ENCODE peak calls at places on chromosomes 6 and 20, in six cellular contexts. L, B, C, W, J and V are unnamed samples.
A peak's percentile ranks its signal among the peaks of the same experiment; 100 is the strongest.

GRCh38 chr20:45292343-45292742 is 14.3 kb upstream of the RBPJL start:
- DNase-seq in W (no peak), L (no peak), B (no peak), J (no peak), C (no peak), V (no peak)

GRCh38 chr6:113050010-113050893 is 703.1 kb downstream of the RFPL4B start:
- DNase-seq in C (no peak), B (no peak), J (no peak), L (no peak), W (no peak), V (peak; percentile 40)

GRCh38 chr20:39105551-39105950 is 143.4 kb downstream of the DHX35 start:
- DNase-seq in B (no peak), J (no peak), L (no peak), W (no peak), C (no peak), V (no peak)

GRCh38 chr6:53986165-53986720 is 125.0 kb upstream of the MLIP start:
- DNase-seq in C (peak; percentile 45), J (no peak), B (peak; percentile 49), W (no peak), L (peak; percentile 6), V (peak; percentile 79)

GRCh38 chr20:62999580-62999979 is 7.2 kb downstream of the BHLHE23 start:
- DNase-seq in C (no peak), L (no peak), J (no peak), W (no peak), B (no peak), V (no peak)

GRCh38 chr20:38426006-38426405 is 9.1 kb downstream of the SNHG17 start:
- DNase-seq in J (no peak), B (no peak), C (no peak), W (no peak), L (no peak), V (no peak)

GRCh38 chr6:102417368-102417767 is 1023.9 kb downstream of the GRIK2 start:
- DNase-seq in W (no peak), J (no peak), B (no peak), C (no peak), L (no peak), V (no peak)

GRCh38 chr20:34065260-34065659 is 46.8 kb downstream of the EIF2S2 start:
- DNase-seq in L (peak; percentile 48), C (peak; percentile 40), W (no peak), B (no peak), J (no peak), V (peak; percentile 60)

GRCh38 chr20:46559001-46559400 is 8.5 kb upstream of the OCSTAMP start:
- DNase-seq in C (no peak), B (no peak), W (no peak), L (no peak), J (no peak), V (no peak)

GRCh38 chr6:105993341-105993740 is 92.8 kb upstream of the PRDM1 start:
- DNase-seq in J (no peak), L (no peak), B (no peak), C (no peak), W (no peak), V (peak; percentile 40)

GRCh38 chr6:42429042-42429574 is 22.6 kb downstream of the TRERF1 start:
- DNase-seq in L (no peak), B (no peak), W (no peak), C (no peak), J (no peak), V (no peak)

GRCh38 chr20:8254911-8255582 is 123.0 kb downstream of the PLCB1 start:
- DNase-seq in B (no peak), C (no peak), W (no peak), J (no peak), L (no peak), V (no peak)

GRCh38 chr6:169981969-169982368 is 230.5 kb downstream of the ERMARD start:
- DNase-seq in W (no peak), B (no peak), J (no peak), L (no peak), C (no peak), V (no peak)

GRCh38 chr20:1813674-1814635 is 81.3 kb upstream of the SIRPA start:
- DNase-seq in W (no peak), L (no peak), J (no peak), B (no peak), C (no peak), V (no peak)

GRCh38 chr6:144449911-144450690 is 165.0 kb downstream of the UTRN start:
- DNase-seq in C (no peak), W (no peak), L (no peak), B (no peak), J (no peak), V (no peak)

DNA sequence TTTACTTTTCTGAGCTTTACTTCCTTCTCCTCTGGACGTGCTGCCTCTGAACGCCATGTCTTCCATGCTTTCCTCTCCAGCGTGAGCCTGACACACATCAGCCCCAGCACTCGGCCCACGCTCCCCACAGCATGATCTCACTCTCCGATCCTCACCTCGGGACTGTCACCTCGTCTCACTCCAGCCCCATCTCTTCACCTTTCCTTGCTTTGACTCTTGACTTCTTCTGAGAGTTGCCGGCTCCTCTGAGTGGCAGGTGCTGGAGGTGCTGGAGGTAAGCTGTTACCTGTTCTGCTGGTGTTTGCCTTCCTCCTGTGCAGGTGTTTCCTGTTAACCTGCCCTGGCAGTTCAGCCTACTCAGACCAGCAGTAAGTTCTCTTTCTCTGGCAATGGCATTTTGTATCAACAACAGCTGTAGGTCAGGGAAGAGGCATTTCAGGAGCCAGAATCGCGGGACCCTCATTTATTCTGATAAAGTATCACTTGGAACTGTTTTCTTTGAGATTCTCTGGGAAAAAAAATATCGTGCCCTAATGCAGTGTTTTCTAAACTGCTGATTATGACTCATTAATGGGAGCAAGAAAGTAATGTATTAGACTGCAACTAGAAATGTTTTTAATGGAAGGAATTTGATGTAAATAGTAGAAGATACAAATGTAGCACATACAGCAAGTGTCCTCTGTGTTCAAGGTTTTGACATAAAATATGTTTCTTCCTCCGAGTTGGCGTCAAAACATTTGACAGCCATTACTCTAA is 106.5 kb downstream of the ARID1B start:
- DNase-seq in C (peak; percentile 70), L (no peak), W (no peak), J (no peak), B (peak; percentile 61), V (no peak)
- H3K4me1 ChIP-seq in C (peaks cover 46% of the 10 kb centered on the region), L (peaks cover 23% of the 10 kb centered on the region), W (peaks cover 36% of the 10 kb centered on the region), J (peaks cover 69% of the 10 kb centered on the region), B (peaks cover 5% of the 10 kb centered on the region), V (peaks cover 21% of the 10 kb centered on the region)

DNA sequence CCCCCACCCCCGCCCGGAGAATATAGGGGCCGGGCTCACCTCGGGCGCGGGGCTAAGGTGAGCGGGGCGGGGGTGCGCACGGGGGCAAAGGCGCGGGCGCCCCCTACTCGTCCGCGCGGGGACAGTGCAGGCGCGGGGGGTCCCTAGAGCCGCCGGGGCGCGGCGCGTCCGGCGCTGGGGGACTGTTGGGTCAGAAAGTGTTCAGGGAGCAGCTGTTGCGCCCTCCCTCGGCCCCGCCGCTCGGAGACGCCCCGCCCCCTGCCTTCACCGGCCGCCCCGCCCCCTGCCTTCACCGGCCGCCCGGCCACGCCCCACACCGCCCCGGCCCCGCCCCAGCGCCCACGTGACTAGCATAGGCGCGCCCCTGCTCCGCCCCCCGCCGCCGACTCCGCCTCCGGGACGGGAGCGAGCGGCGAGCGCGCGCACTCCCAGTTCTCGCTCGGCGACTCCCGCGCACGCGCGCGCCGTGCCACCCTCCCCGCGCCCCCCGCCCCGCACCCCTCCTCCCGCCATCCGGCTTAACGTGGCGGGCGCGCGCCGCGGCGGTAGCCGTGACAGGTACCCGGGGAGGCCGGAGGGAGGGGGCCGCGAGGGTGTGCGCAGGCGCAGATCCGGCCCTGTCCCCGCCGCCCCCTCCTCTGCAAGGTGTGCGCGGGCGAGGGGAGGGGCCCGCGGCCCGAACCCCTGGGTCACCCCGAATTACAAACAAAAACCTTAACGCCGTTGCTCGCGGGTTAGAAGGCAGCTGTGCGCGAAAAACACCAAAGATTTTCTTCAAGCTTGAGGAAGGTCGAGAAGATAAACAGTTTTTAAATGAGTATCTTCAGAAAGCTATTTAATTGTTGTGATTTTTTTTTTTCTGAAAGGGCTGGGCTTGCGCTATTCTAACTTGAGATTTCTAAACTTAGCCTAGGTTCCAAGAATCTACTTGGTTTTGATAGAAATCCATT is 704 bp upstream of the ZNF217 start:
- DNase-seq in C (peak; percentile 99), B (peak; percentile 98), J (peak; percentile 96), L (peak; percentile 99), W (peak; percentile 95), V (peak; percentile 98)
- TF ChIP-seq CTCF in C (peak; percentile 32), B (no peak), J (peak; percentile 38), L (no peak), W (peak; percentile 28), V (peak; percentile 13)

GRCh38 chr6:3458706-3459421 is 2.0 kb upstream of the SLC22A23 start:
- DNase-seq in J (no peak), C (no peak), B (no peak), W (no peak), L (no peak), V (no peak)
- H3K4me3 ChIP-seq in J (no peak overlapping the region), C (no peak overlapping the region), B (no peak overlapping the region), W (no peak overlapping the region), L (no peak overlapping the region), V (no peak overlapping the region)

GRCh38 chr6:155701342-155701741 is 245.7 kb upstream of the NOX3 start:
- DNase-seq in C (no peak), J (no peak), L (no peak), B (no peak), W (no peak), V (no peak)
- H3K4me1 ChIP-seq in C (no peaks in the 10 kb centered on the region), J (no peaks in the 10 kb centered on the region), L (no peaks in the 10 kb centered on the region), B (no peaks in the 10 kb centered on the region), W (no peaks in the 10 kb centered on the region), V (peaks cover 11% of the 10 kb centered on the region)

DNA sequence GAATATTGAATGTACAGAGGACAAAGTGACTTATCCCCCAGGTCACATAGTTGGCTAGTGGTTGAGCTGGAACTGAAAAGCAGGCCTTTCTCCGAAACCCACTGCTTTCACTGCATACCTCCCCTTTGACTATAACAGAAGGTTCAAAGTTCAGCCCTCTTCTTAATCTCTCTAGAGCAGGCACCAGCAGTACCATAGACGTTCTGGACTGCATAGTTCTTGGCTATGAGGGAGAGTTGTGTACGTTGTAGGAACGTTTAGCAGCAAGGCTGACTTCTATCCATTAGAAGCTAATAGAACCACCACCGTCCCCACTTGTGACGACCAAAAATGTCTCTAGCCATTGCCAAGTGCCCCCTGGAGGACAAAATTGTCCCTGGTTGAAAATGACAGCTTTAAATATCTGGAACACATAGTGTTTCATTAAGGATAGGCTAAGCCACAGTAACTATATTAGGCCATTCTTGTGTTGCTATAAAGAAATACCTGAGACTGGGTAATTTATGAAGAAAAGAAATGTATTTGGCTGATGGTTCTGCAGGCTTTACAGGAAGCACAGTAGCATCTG is 123.8 kb upstream of the MTHFD1L start:
- DNase-seq in B (no peak), L (no peak), W (no peak), C (peak; percentile 20), J (no peak), V (peak; percentile 60)
- TF ChIP-seq CTCF in B (peak; percentile 10), L (peak; percentile 48), W (peak; percentile 16), C (peak; percentile 39), J (peak; percentile 55), V (peak; percentile 45)

GRCh38 chr20:58175836-58176235 is 52.6 kb downstream of the ANKRD60 start:
- DNase-seq in W (no peak), L (no peak), C (no peak), B (no peak), J (peak; percentile 37), V (no peak)

GRCh38 chr20:58173091-58173490 is 55.4 kb downstream of the ANKRD60 start:
- DNase-seq in B (no peak), L (peak; percentile 68), J (no peak), C (no peak), W (no peak), V (no peak)

GRCh38 chr20:58174708-58175287 is 53.7 kb downstream of the ANKRD60 start:
- DNase-seq in L (peak; percentile 53), B (peak; percentile 30), J (peak; percentile 24), C (no peak), W (peak; percentile 74), V (no peak)

GRCh38 chr20:58175425-58175824 is 53.0 kb downstream of the ANKRD60 start:
- DNase-seq in L (no peak), W (no peak), C (no peak), B (no peak), J (no peak), V (no peak)

GRCh38 chr20:58173930-58174707 is 54.3 kb downstream of the ANKRD60 start:
- DNase-seq in B (no peak), C (no peak), J (peak; percentile 32), W (no peak), L (peak; percentile 64), V (no peak)
- H3K4me3 ChIP-seq in B (no peak overlapping the region), C (no peak overlapping the region), J (peak overlapping the region; percentile 35), W (peak overlapping the region; percentile 5), L (peak overlapping the region; percentile 63), V (no peak overlapping the region)